ENCODE peak calls at places on chromosomes 7 and 10, in eight cellular contexts. I, E, Q, D, A, O, X and T are unnamed samples.

GRCh38 chr10:69856601-69857166 is 55.0 kb downstream of the COL13A1 start:
- DNase-seq in X (no peak), E (no peak), I (no peak), A (no peak), O (no peak), Q (no peak), D (no peak), T (no peak)

GRCh38 chr7:22231806-22232205 is 125.1 kb downstream of the RAPGEF5 start:
- DNase-seq in E (no peak), I (no peak), Q (no peak), A (no peak), D (no peak), O (no peak), X (no peak), T (no peak)

GRCh38 chr10:73248259-73248724 is 1.2 kb upstream of the DNAJC9 start:
- DNase-seq in X (no peak), E (no peak), O (no peak), A (no peak), D (no peak), I (no peak), Q (no peak), T (no peak)

GRCh38 chr10:86085686-86086085 is 280.9 kb downstream of the GRID1 start:
- DNase-seq in D (no peak), Q (no peak), O (no peak), I (peak), X (no peak), E (no peak), A (no peak), T (no peak)

GRCh38 chr7:148264933-148265557 is 325.5 kb upstream of the C7orf33 start:
- DNase-seq in O (peak), Q (peak), I (no peak), A (no peak), E (peak), D (no peak), X (peak), T (no peak)

GRCh38 chr10:49664006-49664841 is 15.2 kb upstream of the C10orf53 start:
- DNase-seq in X (no peak), D (no peak), I (no peak), A (no peak), E (no peak), O (peak), Q (no peak), T (no peak)

GRCh38 chr7:55028011-55028410 is 9.2 kb downstream of the EGFR start:
- DNase-seq in E (no peak), O (no peak), D (no peak), X (no peak), A (no peak), Q (no peak), I (no peak), T (no peak)

GRCh38 chr10:11335167-11335652 is 276.2 kb downstream of the USP6NL start:
- DNase-seq in D (no peak), E (no peak), X (no peak), Q (no peak), A (no peak), I (no peak), O (peak), T (no peak)

GRCh38 chr10:87094373-87095240 is at the start of the genes GLUD1 and SHLD2:
- DNase-seq in D (peak), I (peak), E (peak), A (peak), O (peak), X (peak), Q (peak), T (peak)

GRCh38 chr10:100742067-100742771 is 3.2 kb upstream of the PAX2 start:
- DNase-seq in D (no peak), E (no peak), O (peak), Q (no peak), X (no peak), A (no peak), I (no peak), T (no peak)

GRCh38 chr10:58590152-58590551 is 77.5 kb downstream of the BICC1 start:
- DNase-seq in A (no peak), D (no peak), I (no peak), Q (no peak), O (no peak), E (no peak), X (peak), T (no peak)

GRCh38 chr7:5709347-5709950 is 72.0 kb downstream of the RNF216 start:
- DNase-seq in X (no peak), I (no peak), O (no peak), A (no peak), E (no peak), D (no peak), Q (no peak), T (no peak)

GRCh38 chr10:60644436-60645130 is 133.7 kb upstream of the CDK1 start:
- DNase-seq in A (no peak), O (no peak), Q (no peak), E (no peak), D (no peak), X (no peak), I (no peak), T (no peak)

GRCh38 chr10:69232252-69232651 is 12.1 kb downstream of the HKDC1 start:
- DNase-seq in D (no peak), I (no peak), E (no peak), X (peak), O (peak), A (peak), Q (no peak), T (no peak)

GRCh38 chr7:80018941-80019808 is 115.5 kb upstream of the GNAI1 start:
- DNase-seq in I (peak), A (no peak), O (peak), D (peak), X (peak), Q (peak), E (peak), T (no peak)

GRCh38 chr10:130466271-130466997 is 330.2 kb downstream of the GLRX3 start:
- DNase-seq in E (no peak), X (no peak), Q (no peak), D (no peak), A (no peak), I (no peak), O (no peak), T (no peak)

GRCh38 chr7:33043434-33043833 is 19.1 kb downstream of the NT5C3A start:
- DNase-seq in Q (no peak), O (no peak), D (no peak), E (no peak), I (no peak), A (no peak), X (no peak), T (no peak)